ENCODE peak calls at places on chromosomes 7 and 10, in seven cellular contexts. C, N, K, L, W, H and O are unnamed samples.

GRCh38 chr10:107244122-107244521 is 79.6 kb upstream of the SORCS1 start:
- DNase-seq in C (no peak), N (no peak), K (no peak), L (no peak), W (no peak), H (no peak), O (no peak)

GRCh38 chr10:6494934-6495592 is 85.0 kb downstream of the PRKCQ start:
- DNase-seq in C (no peak), N (no peak), K (no peak), L (no peak), W (no peak), H (no peak), O (no peak)

GRCh38 chr7:148941598-148942280 is 57.6 kb upstream of the EZH2 start:
- DNase-seq in C (peak), N (peak), K (no peak), L (peak), W (peak), H (peak), O (no peak)

GRCh38 chr7:55878701-55879100 is 8.6 kb upstream of the ZNF713 start:
- DNase-seq in C (no peak), N (no peak), K (no peak), L (no peak), W (no peak), H (no peak), O (no peak)

GRCh38 chr10:34815174-34816066 is at the start of gene PARD3:
- DNase-seq in C (peak), N (no peak), K (no peak), L (peak), W (peak), H (peak), O (no peak)

GRCh38 chr10:128697437-128697836 is 571.2 kb upstream of the MKI67 start:
- DNase-seq in C (no peak), N (no peak), K (no peak), L (no peak), W (no peak), H (no peak), O (no peak)

GRCh38 chr7:153381275-153382119 is 621.9 kb downstream of the ACTR3B start:
- DNase-seq in C (peak), N (peak), K (no peak), L (no peak), W (peak), H (peak), O (no peak)

GRCh38 chr10:22105270-22105669 is 101.7 kb upstream of the DNAJC1 start:
- DNase-seq in C (no peak), N (no peak), K (no peak), L (no peak), W (no peak), H (no peak), O (no peak)

GRCh38 chr7:113197274-113197673 is 78.9 kb upstream of the SMIM30 start:
- DNase-seq in C (no peak), N (no peak), K (no peak), L (no peak), W (no peak), H (no peak), O (no peak)

GRCh38 chr7:106367018-106367420 is 82.2 kb upstream of the NAMPT start:
- DNase-seq in C (no peak), N (peak), K (no peak), L (no peak), W (no peak), H (no peak), O (no peak)
- TF ChIP-seq CTCF in C (peak), N (peak), K (no peak), L (no peak), W (peak), H (no peak), O (peak)

GRCh38 chr7:136883046-136883445 is 14.6 kb downstream of the CHRM2 start:
- DNase-seq in C (no peak), N (no peak), K (no peak), L (no peak), W (no peak), H (no peak), O (no peak)
- TF ChIP-seq CTCF in C (no peak), N (no peak), K (no peak), L (no peak), W (no peak), H (no peak), O (no peak)

GRCh38 chr7:5207131-5207530 is 17.1 kb downstream of the WIPI2 start:
- DNase-seq in C (no peak), N (no peak), K (no peak), L (no peak), W (no peak), H (no peak), O (no peak)
- TF ChIP-seq CTCF in C (no peak), N (no peak), K (no peak), L (no peak), W (no peak), H (no peak), O (no peak)

DNA sequence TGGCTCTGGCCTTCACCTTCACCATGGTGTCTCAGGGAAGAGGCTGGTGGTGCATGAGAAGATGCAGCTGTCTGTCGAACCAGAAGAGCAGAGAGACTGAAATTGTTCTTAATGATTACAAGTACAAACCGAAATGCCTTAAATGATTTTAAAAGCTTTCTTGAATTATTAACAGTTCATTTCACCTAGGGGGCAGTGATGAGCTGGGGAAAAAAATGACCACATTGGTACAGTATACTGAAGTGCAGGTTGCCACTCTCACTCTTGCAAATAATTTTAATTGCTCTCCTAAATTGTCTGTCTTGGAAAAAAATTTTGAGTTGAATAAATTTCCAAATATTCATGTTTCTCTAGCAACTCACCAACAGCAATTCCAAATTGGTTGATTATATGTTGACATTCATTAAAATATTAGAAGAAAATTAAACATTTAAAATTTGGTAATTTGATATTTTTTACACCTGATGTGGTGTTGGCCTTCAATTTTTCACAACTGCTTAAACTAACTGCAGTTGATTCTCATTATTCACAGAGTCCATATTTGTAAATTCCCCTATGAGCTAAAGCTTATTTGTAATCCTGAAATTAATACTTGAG is 692.6 kb downstream of the ZWINT start:
- DNase-seq in C (no peak), N (peak), K (no peak), L (peak), W (no peak), H (no peak), O (no peak)
- TF ChIP-seq CTCF in C (peak), N (peak), K (no peak), L (no peak), W (no peak), H (peak), O (peak)

DNA sequence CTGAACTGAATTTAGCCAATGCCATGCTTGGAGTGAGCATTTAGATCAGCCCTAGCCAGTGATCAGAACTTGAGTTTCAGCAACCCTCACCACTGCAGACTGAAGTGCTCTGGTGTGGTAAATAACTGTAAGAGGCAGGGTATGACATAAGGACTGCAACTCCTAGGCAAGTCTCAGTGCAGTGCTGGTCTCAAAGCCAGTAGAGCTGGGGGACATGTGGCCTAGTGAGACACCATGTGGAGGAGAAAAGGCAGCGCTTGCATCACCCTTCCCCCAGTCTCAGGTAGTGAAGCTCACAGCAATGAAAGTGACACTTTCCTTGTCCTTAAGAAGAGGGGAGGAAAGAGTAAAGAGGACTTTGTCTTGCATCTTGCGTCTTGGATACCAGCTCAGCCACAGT is 386.8 kb upstream of the POT1 start:
- DNase-seq in C (peak), N (peak), K (no peak), L (peak), W (no peak), H (no peak), O (peak)
- TF ChIP-seq CTCF in C (peak), N (no peak), K (no peak), L (peak), W (peak), H (no peak), O (peak)

GRCh38 chr7:74405899-74406512 is 47.7 kb upstream of the GTF2IRD1 start:
- DNase-seq in C (no peak), N (no peak), K (no peak), L (no peak), W (no peak), H (no peak), O (no peak)

GRCh38 chr7:74404741-74405140 is 49.0 kb upstream of the GTF2IRD1 start:
- DNase-seq in C (no peak), N (no peak), K (no peak), L (no peak), W (no peak), H (no peak), O (no peak)

GRCh38 chr7:74403521-74404387 is 50.0 kb upstream of the GTF2IRD1 start:
- DNase-seq in C (no peak), N (no peak), K (no peak), L (no peak), W (peak), H (no peak), O (no peak)

GRCh38 chr7:74404388-74404700 is 49.4 kb upstream of the GTF2IRD1 start:
- DNase-seq in C (no peak), N (no peak), K (no peak), L (no peak), W (no peak), H (no peak), O (no peak)

DNA sequence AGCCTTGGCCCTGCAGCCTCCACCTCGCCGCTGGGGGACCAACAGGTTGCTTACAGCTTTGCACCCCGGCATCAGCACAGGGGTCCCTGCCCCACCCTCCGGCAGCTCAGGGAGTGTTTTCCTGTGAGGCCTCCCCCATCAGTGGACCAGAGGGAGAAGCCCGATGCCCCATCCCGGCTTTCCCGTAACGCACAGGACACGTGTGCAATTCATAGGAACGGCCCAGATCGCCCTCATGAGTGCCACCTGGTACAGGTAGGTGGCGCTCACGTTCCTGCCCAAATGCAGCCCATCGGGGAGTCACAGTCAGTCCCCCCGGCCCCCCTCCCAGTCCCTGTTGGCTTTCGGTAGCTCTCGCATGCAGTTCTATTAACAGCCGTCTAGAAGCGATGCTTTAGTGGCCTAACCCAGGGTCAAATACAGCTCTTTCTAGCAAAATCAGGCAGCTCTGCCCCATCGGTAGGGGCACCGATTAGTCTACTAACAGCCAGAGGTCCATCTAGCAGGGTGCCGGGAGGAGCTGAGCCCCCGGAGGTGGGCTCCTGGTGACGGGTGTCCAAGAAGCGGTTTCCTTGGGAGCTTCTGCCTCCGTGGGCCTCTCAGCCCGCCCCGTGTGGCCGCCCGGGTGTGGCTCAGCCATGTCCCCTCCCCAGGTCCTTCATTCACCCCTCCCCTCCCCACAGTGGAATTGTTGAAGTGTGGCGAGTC is 48.4 kb upstream of the GTF2IRD1 start:
- DNase-seq in C (peak), N (peak), K (no peak), L (no peak), W (peak), H (peak), O (no peak)
- TF ChIP-seq CTCF in C (peak), N (peak), K (peak), L (peak), W (peak), H (peak), O (peak)